ENCODE peak calls at places on chromosomes 3 and 15, in ten cellular contexts. K is cardiac muscle cell; X is SW480; F is RCC 7860; Y is effector memory CD8-positive, alpha-beta T cell; Z is T follicular helper cell; O is body of pancreas; P is RPMI7951; E is neural progenitor cell; N is T1000. J is an unnamed sample.

GRCh38 chr15:89749059-89749458 is 2.0 kb downstream of the MESP1 start:
- DNase-seq in K (no peak), X (no peak), F (no peak), Y (no peak), Z (no peak), O (no peak), P (no peak), E (no peak), N (no peak), J (no peak)

GRCh38 chr3:42191443-42191747 is 74.6 kb downstream of the CCK start:
- DNase-seq in K (no peak), X (no peak), F (no peak), Y (peak; percentile 12), Z (no peak), O (no peak), P (no peak), E (no peak), N (no peak), J (no peak)

GRCh38 chr3:99934984-99935797 is 117.5 kb downstream of the CMSS1 start:
- DNase-seq in K (peak; percentile 48), X (no peak), F (no peak), Y (no peak), Z (no peak), O (no peak), P (no peak), E (no peak), N (no peak), J (peak; percentile 16)

GRCh38 chr15:91456251-91456718 is 356.2 kb downstream of the SV2B start:
- DNase-seq in K (peak; percentile 22), X (peak; percentile 66), F (peak; percentile 99), Y (no peak), Z (no peak), O (peak; percentile 70), P (peak; percentile 97), E (no peak), N (peak; percentile 78), J (peak; percentile 96)

GRCh38 chr15:85649372-85649771 is 145.4 kb downstream of the KLHL25 start:
- DNase-seq in K (peak; percentile 89), X (no peak), F (peak; percentile 59), Y (no peak), Z (no peak), O (peak; percentile 55), P (peak; percentile 77), E (no peak), N (no peak), J (peak; percentile 1)

GRCh38 chr15:31353931-31354330 is 27.3 kb downstream of the KLF13 start:
- DNase-seq in K (peak; percentile 30), X (no peak), F (no peak), Y (no peak), Z (no peak), O (peak; percentile 33), P (peak; percentile 87), E (no peak), N (no peak), J (no peak)

GRCh38 chr15:48671381-48672022 is 26.0 kb upstream of the FBN1 start:
- DNase-seq in K (peak; percentile 81), X (no peak), F (no peak), Y (no peak), Z (no peak), O (peak; percentile 31), P (peak; percentile 85), E (no peak), N (peak; percentile 56), J (no peak)

GRCh38 chr3:27219127-27219860 is 149.9 kb downstream of the NEK10 start:
- DNase-seq in K (no peak), X (no peak), F (no peak), Y (no peak), Z (no peak), O (no peak), P (peak; percentile 49), E (no peak), N (no peak), J (peak; percentile 3)

GRCh38 chr3:112770026-112770626 is 76.5 kb downstream of the CD200R1L start:
- DNase-seq in K (peak; percentile 70), X (peak; percentile 56), F (no peak), Y (no peak), Z (no peak), O (peak; percentile 25), P (peak; percentile 64), E (no peak), N (peak; percentile 37), J (peak; percentile 24)

GRCh38 chr3:190686011-190686410 is 172.1 kb downstream of the IL1RAP start:
- DNase-seq in K (no peak), X (no peak), F (no peak), Y (no peak), Z (no peak), O (no peak), P (no peak), E (no peak), N (no peak), J (no peak)

GRCh38 chr15:39698444-39699390 is 83.9 kb downstream of the FSIP1 start:
- DNase-seq in K (peak; percentile 57), X (no peak), F (no peak), Y (no peak), Z (no peak), O (no peak), P (no peak), E (no peak), N (no peak), J (no peak)

GRCh38 chr3:111649180-111649579 is 54.0 kb upstream of the ZBED2 start:
- DNase-seq in K (peak; percentile 63), X (no peak), F (no peak), Y (no peak), Z (no peak), O (no peak), P (no peak), E (no peak), N (no peak), J (no peak)

GRCh38 chr3:12307136-12307535 is 18.3 kb downstream of the PPARG start:
- DNase-seq in K (no peak), X (no peak), F (peak; percentile 35), Y (no peak), Z (no peak), O (no peak), P (no peak), E (no peak), N (no peak), J (no peak)